ENCODE peak calls at places on chromosomes 12 and 14, in five cellular contexts. J is tibial artery, I is ureter, A is neural crest cell, Y is NCI-H345. K is an unnamed sample.

GRCh38 chr14:105865904-105866840 is 339.8 kb downstream of the TMEM121 start:
- DNase-seq in J (peak; percentile 53), A (no peak), I (peak; percentile 38), Y (no peak), K (no peak)

GRCh38 chr12:51593539-51593938 is 2.5 kb downstream of the SCN8A start:
- DNase-seq in Y (no peak), I (no peak), J (no peak), A (peak; percentile 40), K (no peak)

GRCh38 chr12:124548854-124549378 is 18.5 kb downstream of the NCOR2 start:
- DNase-seq in J (no peak), I (no peak), Y (no peak), A (no peak), K (no peak)

GRCh38 chr14:27411021-27411420 is 813.2 kb upstream of the NOVA1 start:
- DNase-seq in J (no peak), I (no peak), Y (no peak), A (no peak), K (no peak)

GRCh38 chr14:29274890-29275651 is 508.5 kb downstream of the FOXG1 start:
- DNase-seq in Y (no peak), J (no peak), A (no peak), I (no peak), K (no peak)

GRCh38 chr14:77027538-77028383 is 747 bp downstream of the IRF2BPL start:
- DNase-seq in I (peak; percentile 88), J (peak; percentile 92), Y (peak; percentile 74), A (peak; percentile 41), K (no peak)

GRCh38 chr14:88424573-88424972 is 39.1 kb downstream of the SPATA7 start:
- DNase-seq in A (no peak), I (no peak), J (no peak), Y (no peak), K (peak; percentile 43)

GRCh38 chr14:51848120-51848519 is 12.3 kb upstream of the GNG2 start:
- DNase-seq in Y (no peak), I (no peak), A (no peak), J (no peak), K (no peak)

K was measured in BJ.